ENCODE peak calls at places on chromosome 16, in seven cellular contexts. H is H1; P is prostate gland; G is Peyer's patch; I is stomach; K is CD8-positive, alpha-beta T cell; S is IMR-90. O is an unnamed sample.

GRCh38 chr16:89142474-89143197 is 28.9 kb upstream of the CDH15 start:
- DNase-seq in H (no peak), K (no peak), P (no peak), G (no peak), S (no peak), I (no peak), O (no peak)

GRCh38 chr16:86868070-86868469 is 289.7 kb downstream of the FOXL1 start:
- DNase-seq in K (no peak), H (no peak), S (no peak), G (no peak), I (no peak), P (no peak), O (no peak)

GRCh38 chr16:27171584-27171983 is 31.7 kb upstream of the KDM8 start:
- DNase-seq in P (no peak), I (no peak), H (no peak), G (no peak), S (no peak), K (no peak), O (no peak)

GRCh38 chr16:89170346-89171215 is 967 bp upstream of the CDH15 start:
- DNase-seq in I (peak; percentile 64), G (peak; percentile 77), P (no peak), S (no peak), K (no peak), H (peak; percentile 89), O (no peak)

GRCh38 chr16:70696952-70697600 is 11.2 kb upstream of the MTSS2 start:
- DNase-seq in I (peak; percentile 64), K (peak; percentile 9), P (peak; percentile 85), S (no peak), H (no peak), G (no peak), O (no peak)

GRCh38 chr16:13390093-13390985 is 488.9 kb downstream of the SHISA9 start:
- DNase-seq in H (no peak), I (no peak), G (no peak), P (no peak), K (no peak), S (no peak), O (no peak)

GRCh38 chr16:90026135-90026534 is 6.9 kb upstream of the DBNDD1 start:
- DNase-seq in K (no peak), P (no peak), I (no peak), G (no peak), S (no peak), H (no peak), O (no peak)

GRCh38 chr16:79601978-79602609 is 1.6 kb upstream of the MAF start:
- DNase-seq in I (peak; percentile 86), G (peak; percentile 93), K (peak; percentile 73), H (peak; percentile 89), S (peak; percentile 38), P (peak; percentile 79), O (peak; percentile 76)

GRCh38 chr16:67923414-67924127 is 8.1 kb downstream of the CTRL start:
- DNase-seq in H (no peak), G (no peak), S (no peak), K (no peak), P (peak; percentile 44), I (no peak), O (no peak)

GRCh38 chr16:82226327-82226726 is 56.3 kb upstream of the MPHOSPH6 start:
- DNase-seq in S (no peak), I (no peak), H (no peak), G (no peak), P (no peak), K (no peak), O (no peak)

GRCh38 chr16:2151188-2152091 is 3.0 kb downstream of the RAB26 start:
- DNase-seq in H (peak; percentile 73), P (no peak), G (no peak), S (no peak), I (no peak), K (no peak), O (peak; percentile 69)

GRCh38 chr16:49467540-49468372 is 94.2 kb downstream of the C16orf78 start:
- DNase-seq in I (peak; percentile 24), P (no peak), K (no peak), G (peak; percentile 24), S (no peak), H (no peak), O (no peak)

GRCh38 chr16:64311241-64311640 is 810.6 kb downstream of the CDH11 start:
- DNase-seq in P (no peak), G (no peak), K (no peak), I (no peak), S (no peak), H (no peak), O (no peak)

GRCh38 chr16:79083879-79084278 is 516.7 kb downstream of the MAF start:
- DNase-seq in P (no peak), G (no peak), S (no peak), H (no peak), I (no peak), K (no peak), O (no peak)

GRCh38 chr16:88566158-88566557 is 4.0 kb upstream of the ZC3H18 start:
- DNase-seq in G (no peak), S (peak; percentile 75), K (no peak), P (no peak), H (no peak), I (no peak), O (no peak)

GRCh38 chr16:69772560-69773254 is 10.6 kb downstream of the WWP2 start:
- DNase-seq in P (no peak), G (no peak), I (no peak), H (no peak), K (no peak), S (no peak), O (no peak)

GRCh38 chr16:4176794-4177438 is 60.7 kb upstream of the ADCY9 start:
- DNase-seq in S (peak; percentile 73), P (no peak), I (no peak), K (no peak), H (no peak), G (peak; percentile 79), O (no peak)

GRCh38 chr16:24689128-24689527 is 40.3 kb upstream of the TNRC6A start:
- DNase-seq in K (no peak), H (no peak), I (no peak), P (no peak), G (no peak), S (peak; percentile 48), O (peak; percentile 59)

GRCh38 chr16:82157836-82158235 is 12.2 kb downstream of the MPHOSPH6 start:
- DNase-seq in I (no peak), G (no peak), H (no peak), P (no peak), K (no peak), S (no peak), O (no peak)

GRCh38 chr16:67942200-67942509 is 1.8 kb downstream of the LCAT start:
- DNase-seq in H (peak; percentile 77), K (no peak), G (peak; percentile 66), S (peak; percentile 20), I (no peak), P (no peak), O (no peak)

GRCh38 chr16:74623214-74623842 is 16.4 kb upstream of the GLG1 start:
- DNase-seq in S (peak; percentile 68), P (no peak), I (peak; percentile 7), H (no peak), G (no peak), K (no peak), O (peak; percentile 45)

GRCh38 chr16:47995354-47995753 is 160.4 kb downstream of the ABCC12 start:
- DNase-seq in S (no peak), P (no peak), H (peak; percentile 13), I (no peak), K (no peak), G (no peak), O (no peak)

GRCh38 chr16:50270510-50271147 is 4.3 kb downstream of the ADCY7 start:
- DNase-seq in H (no peak), P (no peak), I (no peak), G (no peak), S (no peak), K (no peak), O (no peak)

GRCh38 chr16:1098266-1098991 is 2.4 kb upstream of the C1QTNF8 start:
- DNase-seq in I (no peak), H (no peak), K (no peak), G (no peak), P (no peak), S (no peak), O (no peak)
- H3K27me3 ChIP-seq in I (peaks cover 4% of the 10 kb centered on the region), H (no peaks in the 10 kb centered on the region), K (no peaks in the 10 kb centered on the region), G (peaks cover 14% of the 10 kb centered on the region), P (peaks cover 6% of the 10 kb centered on the region), S (peaks cover 12% of the 10 kb centered on the region), O (peaks cover 4% of the 10 kb centered on the region)

GRCh38 chr16:80733366-80733901 is 71.0 kb downstream of the CDYL2 start:
- DNase-seq in K (no peak), I (no peak), P (peak; percentile 17), S (no peak), G (no peak), H (no peak), O (no peak)
- H3K4me3 ChIP-seq in K (no peak overlapping the region), I (no peak overlapping the region), P (no peak overlapping the region), S (no peak overlapping the region), G (no peak overlapping the region), H (no peak overlapping the region), O (no peak overlapping the region)

DNA sequence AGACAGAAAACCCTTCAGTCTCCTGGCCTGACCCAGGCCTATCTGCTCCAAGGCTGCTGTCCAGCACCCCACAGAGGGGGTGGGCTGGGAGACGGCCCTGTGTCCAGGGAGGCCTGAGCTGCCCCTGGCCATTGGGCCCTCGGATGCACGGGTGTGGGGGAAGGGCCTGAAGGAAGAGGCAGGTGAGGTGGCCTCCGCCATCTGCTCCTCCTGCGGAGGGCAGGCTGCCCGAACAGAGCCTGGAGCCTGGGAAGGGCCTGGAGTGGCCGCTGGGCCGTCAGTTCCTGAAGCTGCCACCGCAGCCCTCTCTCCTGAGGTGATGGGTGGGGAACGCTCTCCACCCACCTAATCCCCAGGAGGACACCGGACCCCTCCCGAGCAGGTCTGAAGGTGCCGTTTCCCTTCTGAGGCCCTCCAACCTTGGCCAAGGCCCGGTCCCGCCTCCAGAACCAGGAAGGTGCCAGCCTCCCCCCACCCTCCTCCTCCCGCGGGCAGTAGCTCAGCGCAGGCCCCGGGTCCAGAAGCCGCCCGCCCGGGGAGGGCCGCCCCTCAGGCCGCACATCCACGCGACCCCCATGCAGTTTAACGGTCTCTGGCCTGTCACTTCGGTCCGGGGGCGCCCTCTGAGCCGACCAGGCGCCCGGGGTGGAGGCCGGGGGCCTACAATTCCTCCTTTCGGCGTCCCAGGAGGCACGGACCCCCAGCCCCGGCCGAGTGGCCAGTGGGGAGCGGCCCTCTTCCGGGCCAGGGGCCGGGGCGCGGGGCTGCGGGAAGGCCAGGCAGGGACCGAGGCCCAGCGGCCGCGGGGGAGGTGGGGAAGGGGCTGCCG is 835 bp downstream of the FBXL16 start:
- DNase-seq in S (no peak), I (no peak), H (peak; percentile 58), K (no peak), P (no peak), G (no peak), O (no peak)
- H3K27me3 ChIP-seq in S (peaks cover 71% of the 10 kb centered on the region), I (peaks cover 70% of the 10 kb centered on the region), H (peaks cover 93% of the 10 kb centered on the region), K (peaks cover 45% of the 10 kb centered on the region), P (peaks cover 27% of the 10 kb centered on the region), G (peaks cover 68% of the 10 kb centered on the region), O (peaks cover 43% of the 10 kb centered on the region)

DNA sequence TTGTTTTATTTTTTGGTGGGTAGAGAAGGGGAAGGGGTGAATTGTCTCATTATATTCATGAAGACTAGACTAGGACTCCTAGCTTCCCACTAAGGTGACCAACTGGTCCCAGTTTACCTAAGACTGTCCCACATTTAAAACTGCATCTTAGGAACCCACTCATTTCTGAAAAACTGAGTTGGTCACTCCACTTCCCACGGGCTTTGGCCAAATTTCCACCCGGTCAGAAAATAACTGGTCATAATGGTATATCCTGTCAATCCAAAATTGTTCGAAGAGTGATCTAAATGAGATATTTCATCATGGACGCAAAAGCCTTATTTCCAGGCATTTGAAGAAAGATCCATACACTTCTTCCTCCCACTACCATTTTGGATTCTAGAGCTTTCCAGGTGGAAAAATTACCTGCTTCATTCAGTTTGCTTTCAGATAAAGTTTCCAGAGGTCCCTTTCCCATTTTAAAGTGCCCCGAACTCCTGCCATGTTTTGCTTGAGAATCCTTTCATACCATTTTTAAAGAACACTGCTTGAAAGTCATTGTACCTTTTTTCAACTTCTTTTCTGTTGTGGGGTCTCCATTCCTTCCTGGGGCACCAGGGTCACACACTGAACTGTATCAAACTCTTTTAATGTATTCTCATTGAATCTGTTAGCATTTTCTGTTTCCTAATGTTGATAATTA is 21.8 kb upstream of the ZFHX3 start:
- DNase-seq in P (no peak), H (no peak), S (no peak), K (no peak), I (no peak), G (peak; percentile 3), O (no peak)
- H3K4me3 ChIP-seq in P (no peak overlapping the region), H (no peak overlapping the region), S (no peak overlapping the region), K (no peak overlapping the region), I (no peak overlapping the region), G (no peak overlapping the region), O (no peak overlapping the region)

O was measured in HAP-1.